ENCODE peak calls at places on chromosomes 11 and 22, in ten cellular contexts. Q is activated T-cell treated with anti-CD3 and anti-CD28 coated beads for 24 hours; Z is stimulated activated CD4-positive, alpha-beta T cell treated with anti-CD3 and anti-CD28 coated beads, Interleukin-2, amount 100 ng/mL, for 4 hours; E is epithelial cell of esophagus; R is NCI-H1417; T is non-pigmented ciliary epithelial cell; N is C1 segment of cervical spinal cord; J is NAMALWA; S is activated effector memory CD4-positive, alpha-beta T cell treated with Interleukin-2 at 50 U/mL for 16 hours; F is stimulated activated CD8-positive, alpha-beta memory T cell treated with anti-CD3 and anti-CD28 coated beads, Interleukin-4, amount 100 ng/mL, for 48 hours. I is an unnamed sample.

GRCh38 chr11:71991494-71991893 is 7.2 kb upstream of the IL18BP start:
- DNase-seq in Q (no peak), Z (no peak), E (no peak), R (no peak), T (no peak), N (no peak), J (peak), S (no peak), F (no peak), I (no peak)

GRCh38 chr11:71962428-71963038 is 33.7 kb downstream of the RNF121 start:
- DNase-seq in Q (no peak), Z (no peak), E (no peak), R (no peak), T (no peak), N (no peak), J (peak), S (no peak), F (no peak), I (no peak)

GRCh38 chr11:13717331-13717730 is 48.9 kb downstream of the FAR1 start:
- DNase-seq in Q (no peak), Z (no peak), E (peak), R (no peak), T (peak), N (no peak), J (no peak), S (no peak), F (no peak), I (peak)

GRCh38 chr11:128488471-128488870 is 98.9 kb downstream of the ETS1 start:
- DNase-seq in Q (no peak), Z (no peak), E (peak), R (no peak), T (no peak), N (no peak), J (no peak), S (no peak), F (peak), I (peak)

GRCh38 chr11:65384301-65384889 is 1.9 kb upstream of the SLC25A45 start:
- DNase-seq in Q (no peak), Z (no peak), E (no peak), R (no peak), T (no peak), N (no peak), J (no peak), S (no peak), F (no peak), I (no peak)

GRCh38 chr22:27850000-27850465 is 48.5 kb upstream of the MN1 start:
- DNase-seq in Q (no peak), Z (no peak), E (no peak), R (no peak), T (no peak), N (no peak), J (no peak), S (no peak), F (peak), I (no peak)

GRCh38 chr22:49321477-49322055 is 506.1 kb downstream of the BRD1 start:
- DNase-seq in Q (no peak), Z (no peak), E (no peak), R (no peak), T (no peak), N (no peak), J (no peak), S (no peak), F (peak), I (no peak)

GRCh38 chr11:17774232-17775034 is 39.9 kb downstream of the KCNC1 start:
- DNase-seq in Q (no peak), Z (no peak), E (no peak), R (no peak), T (no peak), N (no peak), J (no peak), S (no peak), F (no peak), I (no peak)

GRCh38 chr11:116217006-116217405 is 555.8 kb downstream of the BUD13 start:
- DNase-seq in Q (no peak), Z (no peak), E (peak), R (peak), T (no peak), N (no peak), J (peak), S (no peak), F (peak), I (peak)

GRCh38 chr22:39251762-39252460 is 7.1 kb upstream of the PDGFB start:
- DNase-seq in Q (no peak), Z (no peak), E (peak), R (peak), T (no peak), N (no peak), J (no peak), S (no peak), F (no peak), I (no peak)

GRCh38 chr11:87477321-87477720 is 439.6 kb downstream of the TMEM135 start:
- DNase-seq in Q (no peak), Z (no peak), E (no peak), R (no peak), T (no peak), N (no peak), J (no peak), S (no peak), F (no peak), I (no peak)

GRCh38 chr22:50621948-50622722 is 5.8 kb downstream of the ARSA start:
- DNase-seq in Q (no peak), Z (no peak), E (peak), R (peak), T (no peak), N (no peak), J (peak), S (peak), F (peak), I (no peak)

GRCh38 chr11:109112748-109113378 is 309.1 kb upstream of the C11orf87 start:
- DNase-seq in Q (no peak), Z (no peak), E (no peak), R (peak), T (no peak), N (no peak), J (no peak), S (no peak), F (no peak), I (no peak)

GRCh38 chr11:2898366-2899079 is 12.9 kb upstream of the CDKN1C start:
- DNase-seq in Q (peak), Z (no peak), E (peak), R (peak), T (peak), N (no peak), J (no peak), S (peak), F (peak), I (peak)

GRCh38 chr11:65662802-65663633 is at the start of gene RELA:
- DNase-seq in Q (peak), Z (peak), E (peak), R (peak), T (no peak), N (peak), J (peak), S (peak), F (peak), I (peak)

GRCh38 chr11:105401269-105401809 is 208.5 kb upstream of the GRIA4 start:
- DNase-seq in Q (no peak), Z (no peak), E (no peak), R (no peak), T (no peak), N (no peak), J (no peak), S (no peak), F (no peak), I (no peak)

GRCh38 chr11:72751293-72752087 is 718 bp downstream of the ARAP1 start:
- DNase-seq in Q (no peak), Z (no peak), E (no peak), R (peak), T (no peak), N (no peak), J (peak), S (no peak), F (no peak), I (no peak)

GRCh38 chr22:35476341-35476740 is 64.3 kb upstream of the RASD2 start:
- DNase-seq in Q (no peak), Z (no peak), E (no peak), R (no peak), T (no peak), N (no peak), J (no peak), S (no peak), F (no peak), I (peak)

GRCh38 chr11:17828311-17828751 is 93.8 kb downstream of the KCNC1 start:
- DNase-seq in Q (no peak), Z (no peak), E (no peak), R (no peak), T (no peak), N (no peak), J (no peak), S (no peak), F (no peak), I (no peak)

GRCh38 chr11:131943296-131943695 is 572.9 kb downstream of the NTM start:
- DNase-seq in Q (no peak), Z (no peak), E (peak), R (peak), T (no peak), N (no peak), J (no peak), S (no peak), F (no peak), I (no peak)

GRCh38 chr22:27226666-27227065 is 569.3 kb downstream of the MIAT start:
- DNase-seq in Q (no peak), Z (no peak), E (no peak), R (no peak), T (no peak), N (no peak), J (no peak), S (no peak), F (no peak), I (no peak)

GRCh38 chr11:3000032-3000961 is 8.2 kb upstream of the NAP1L4 start:
- DNase-seq in Q (no peak), Z (no peak), E (peak), R (peak), T (no peak), N (peak), J (no peak), S (no peak), F (no peak), I (peak)

GRCh38 chr11:67351275-67352005 is 1.9 kb downstream of the POLD4 start:
- DNase-seq in Q (peak), Z (peak), E (peak), R (peak), T (no peak), N (peak), J (peak), S (peak), F (peak), I (no peak)

GRCh38 chr11:69170704-69171103 is 15.0 kb downstream of the SMIM38 start:
- DNase-seq in Q (no peak), Z (no peak), E (peak), R (peak), T (no peak), N (no peak), J (no peak), S (no peak), F (no peak), I (no peak)

GRCh38 chr11:44894217-44894617 is 56.5 kb downstream of the TP53I11 start:
- DNase-seq in Q (peak), Z (peak), E (peak), R (peak), T (no peak), N (peak), J (peak), S (peak), F (peak), I (peak)

GRCh38 chr11:69449320-69450063 is 32.0 kb upstream of the LINC01488 start:
- DNase-seq in Q (no peak), Z (no peak), E (no peak), R (no peak), T (no peak), N (peak), J (no peak), S (no peak), F (no peak), I (peak)

GRCh38 chr11:73461844-73462435 is 85.7 kb downstream of the RELT start:
- DNase-seq in Q (no peak), Z (no peak), E (no peak), R (no peak), T (no peak), N (no peak), J (no peak), S (no peak), F (no peak), I (no peak)

GRCh38 chr11:124402326-124402922 is 3.6 kb upstream of the OR8B3 start:
- DNase-seq in Q (peak), Z (peak), E (peak), R (peak), T (peak), N (peak), J (peak), S (no peak), F (peak), I (peak)

GRCh38 chr11:102724904-102725515 is at the start of gene MMP8:
- DNase-seq in Q (no peak), Z (no peak), E (no peak), R (no peak), T (peak), N (no peak), J (no peak), S (no peak), F (no peak), I (peak)

GRCh38 chr11:44029507-44029845 is 18.3 kb upstream of the ACCSL start:
- DNase-seq in Q (no peak), Z (no peak), E (no peak), R (no peak), T (no peak), N (no peak), J (no peak), S (no peak), F (no peak), I (no peak)

I was measured in brain microvascular endothelial cell.